ENCODE peak calls at places on chromosomes 16 and 17, in six cellular contexts. F, L, P, Z, E and H are unnamed samples. For H3K36me3, the result is how much of the 10 kb centered on the place peaks cover.

GRCh38 chr16:85800321-85800669 is 800 bp downstream of the COX4I1 start:
- ATAC-seq in Z (peak), P (peak), L (no peak), F (peak), E (no peak), H (no peak)

GRCh38 chr17:1244606-1245012 is 25.6 kb upstream of the BHLHA9 start:
- ATAC-seq in Z (no peak), L (peak), P (no peak), F (no peak), E (no peak), H (no peak)

GRCh38 chr17:59761385-59762021 is 54.0 kb downstream of the VMP1 start:
- ATAC-seq in Z (no peak), P (no peak), E (no peak), L (no peak), F (no peak), H (no peak)

GRCh38 chr16:55779391-55780094 is 53.4 kb downstream of the CES1 start:
- ATAC-seq in L (no peak), F (no peak), P (no peak), E (no peak), Z (no peak), H (no peak)

GRCh38 chr16:27539120-27539519 is 10.6 kb downstream of the GTF3C1 start:
- ATAC-seq in P (peak), F (no peak), E (no peak), L (no peak), Z (no peak), H (no peak)

GRCh38 chr17:51848451-51848850 is 310.1 kb downstream of the CA10 start:
- ATAC-seq in L (no peak), E (no peak), P (no peak), F (no peak), Z (no peak), H (no peak)

GRCh38 chr17:50079334-50080095 is 15.6 kb upstream of the PDK2 start:
- ATAC-seq in E (no peak), F (peak), L (peak), Z (no peak), P (peak), H (peak)

GRCh38 chr17:2563061-2563460 is 30.4 kb upstream of the PAFAH1B1 start:
- ATAC-seq in L (no peak), E (no peak), Z (no peak), P (no peak), F (no peak), H (no peak)

GRCh38 chr17:79811036-79811887 is 14.4 kb upstream of the CBX8 start:
- ATAC-seq in F (peak), P (peak), E (no peak), Z (no peak), L (peak), H (no peak)

GRCh38 chr17:76586741-76587487 is 1.3 kb upstream of the ST6GALNAC2 start:
- ATAC-seq in E (no peak), F (no peak), Z (no peak), L (no peak), P (no peak), H (no peak)

GRCh38 chr16:53042235-53042645 is 10.5 kb downstream of the CHD9NB start:
- ATAC-seq in P (no peak), F (no peak), L (no peak), Z (no peak), E (no peak), H (no peak)

GRCh38 chr16:85461814-85462404 is 151.2 kb upstream of the GSE1 start:
- ATAC-seq in E (peak), L (peak), P (peak), Z (peak), F (peak), H (peak)

GRCh38 chr16:68387301-68387700 is 61.0 kb downstream of the SMPD3 start:
- ATAC-seq in L (no peak), Z (no peak), E (no peak), P (no peak), F (peak), H (no peak)

GRCh38 chr16:73059779-73060178 is 11.9 kb upstream of the ZFHX3 start:
- ATAC-seq in F (no peak), L (no peak), Z (no peak), P (no peak), E (no peak), H (no peak)

GRCh38 chr16:88671806-88672205 is 8.9 kb upstream of the MVD start:
- ATAC-seq in F (no peak), P (no peak), Z (no peak), L (no peak), E (no peak), H (no peak)
- H3K36me3 ChIP-seq in F (under half), P (under half), Z (under half), L (under half), E (under half), H (under half)

GRCh38 chr17:74670329-74670728 is 42.4 kb downstream of the CD300LF start:
- ATAC-seq in L (no peak), P (no peak), F (no peak), E (no peak), Z (no peak), H (no peak)
- H3K4me3 ChIP-seq in L (no peak), P (no peak), F (no peak), E (no peak), Z (no peak), H (no peak)

DNA sequence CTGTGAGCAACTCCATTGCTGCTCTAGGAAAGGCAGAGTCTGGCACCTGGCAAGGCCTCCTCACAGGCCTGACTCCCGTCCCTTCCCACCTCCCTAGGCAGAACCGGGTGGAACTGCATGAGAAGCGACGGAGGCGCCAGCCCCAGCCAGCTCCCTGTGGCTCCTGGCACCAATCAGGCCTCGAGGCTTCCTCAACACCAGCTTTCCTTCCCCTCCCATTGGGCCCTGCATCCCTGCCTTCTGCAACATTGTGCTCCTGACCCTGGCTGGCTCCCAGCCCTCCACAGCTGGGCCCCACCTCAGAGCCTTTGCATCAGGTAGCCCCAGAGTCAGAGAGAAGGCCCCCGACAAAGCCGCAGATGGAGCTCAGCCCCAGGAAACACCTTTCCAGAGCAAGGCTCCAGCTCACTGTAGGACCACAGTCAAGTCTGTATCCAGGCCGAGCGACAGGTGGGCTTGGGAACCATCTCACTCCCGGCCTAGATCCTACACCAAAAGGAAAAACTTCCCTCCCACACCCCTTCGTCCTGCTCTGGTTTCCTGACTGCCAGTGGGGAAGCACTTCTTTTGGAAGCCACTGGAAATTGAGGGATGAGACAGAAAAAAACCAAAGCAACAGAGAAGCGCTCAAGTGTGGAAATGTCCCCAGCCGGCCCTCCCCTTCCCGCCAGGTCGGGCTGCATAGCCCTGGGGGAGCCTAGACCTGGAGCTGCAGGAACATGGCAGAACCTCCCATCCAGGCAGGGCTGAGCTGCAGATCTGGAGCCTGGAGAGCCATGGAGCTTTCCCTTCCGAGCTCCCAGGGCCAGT is 31.0 kb downstream of the LRRC75A start:
- ATAC-seq in E (no peak), Z (no peak), F (no peak), L (no peak), P (no peak), H (no peak)
- H3K27ac ChIP-seq in E (no peak), Z (no peak), F (no peak), L (no peak), P (no peak), H (no peak)

GRCh38 chr16:81880816-81881215 is 101.7 kb downstream of the PLCG2 start:
- ATAC-seq in L (no peak), Z (no peak), P (no peak), F (no peak), E (no peak), H (no peak)
- H3K36me3 ChIP-seq in L (under half), Z (under half), P (under half), F (under half), E (under half), H (under half)

GRCh38 chr16:31441956-31442355 is 633 bp downstream of the ZNF843 start:
- ATAC-seq in E (no peak), Z (no peak), L (peak), F (no peak), P (no peak), H (no peak)
- H3K4me3 ChIP-seq in E (no peak), Z (no peak), L (peak), F (peak), P (no peak), H (peak)

GRCh38 chr17:5583426-5584382 is 605 bp downstream of the NLRP1 start:
- ATAC-seq in Z (peak), P (peak), L (peak), F (peak), E (no peak), H (peak)
- H3K27ac ChIP-seq in Z (peak), P (peak), L (peak), F (peak), E (peak), H (peak)